ENCODE peak calls at places on chromosomes 13 and 19, in nine cellular contexts. Y, B, X, D, S, C, Q, N and H are unnamed samples.

GRCh38 chr13:95176611-95177259 is 124.5 kb downstream of the ABCC4 start:
- DNase-seq in Y (no peak), B (no peak), X (peak; percentile 75), D (peak; percentile 75), S (no peak), C (no peak), Q (no peak), N (no peak), H (no peak)

GRCh38 chr13:25178070-25178469 is 6.0 kb upstream of the AMER2 start:
- DNase-seq in Y (no peak), B (no peak), X (no peak), D (no peak), S (no peak), C (no peak), Q (no peak), N (no peak), H (no peak)

GRCh38 chr13:49210669-49211068 is 9.5 kb upstream of the MLNR start:
- DNase-seq in Y (no peak), B (no peak), X (no peak), D (no peak), S (no peak), C (no peak), Q (no peak), N (no peak), H (no peak)

GRCh38 chr13:42532561-42533335 is 41.2 kb upstream of the TNFSF11 start:
- DNase-seq in Y (no peak), B (no peak), X (peak; percentile 20), D (no peak), S (no peak), C (peak; percentile 92), Q (no peak), N (no peak), H (no peak)

GRCh38 chr19:27765912-27766725 is 1446.8 kb downstream of the UQCRFS1 start:
- DNase-seq in Y (no peak), B (no peak), X (no peak), D (no peak), S (no peak), C (no peak), Q (no peak), N (no peak), H (no peak)

GRCh38 chr19:36847968-36848367 is 2.7 kb upstream of the ZNF345 start:
- DNase-seq in Y (no peak), B (no peak), X (no peak), D (no peak), S (no peak), C (no peak), Q (no peak), N (no peak), H (no peak)

GRCh38 chr19:4064551-4065260 is 2.0 kb downstream of the ZBTB7A start:
- DNase-seq in Y (peak; percentile 50), B (peak; percentile 59), X (no peak), D (peak; percentile 35), S (peak; percentile 70), C (no peak), Q (peak; percentile 60), N (peak; percentile 56), H (no peak)

GRCh38 chr13:44050450-44051063 is 170.9 kb downstream of the LACC1 start:
- DNase-seq in Y (no peak), B (peak; percentile 30), X (peak; percentile 68), D (peak; percentile 49), S (peak; percentile 13), C (peak; percentile 28), Q (no peak), N (no peak), H (no peak)

GRCh38 chr13:114070098-114070799 is 62.2 kb downstream of the RASA3 start:
- DNase-seq in Y (no peak), B (no peak), X (no peak), D (no peak), S (no peak), C (no peak), Q (no peak), N (no peak), H (no peak)

GRCh38 chr19:49916839-49917733 is 11.9 kb upstream of the ATF5 start:
- DNase-seq in Y (peak; percentile 37), B (peak; percentile 66), X (no peak), D (no peak), S (no peak), C (no peak), Q (no peak), N (no peak), H (no peak)

GRCh38 chr13:111978536-111978935 is 88.4 kb upstream of the SOX1 start:
- DNase-seq in Y (no peak), B (no peak), X (no peak), D (no peak), S (no peak), C (no peak), Q (no peak), N (no peak), H (no peak)

GRCh38 chr13:63773476-63773875 is 2357.8 kb upstream of the PCDH20 start:
- DNase-seq in Y (no peak), B (no peak), X (no peak), D (no peak), S (no peak), C (no peak), Q (no peak), N (no peak), H (no peak)

GRCh38 chr19:10105241-10106099 is 692 bp upstream of the PPAN start:
- DNase-seq in Y (no peak), B (no peak), X (no peak), D (no peak), S (no peak), C (no peak), Q (no peak), N (no peak), H (no peak)

GRCh38 chr13:60327551-60327950 is 69.5 kb upstream of the TDRD3 start:
- DNase-seq in Y (no peak), B (no peak), X (no peak), D (peak; percentile 11), S (no peak), C (no peak), Q (no peak), N (no peak), H (no peak)

GRCh38 chr13:60328073-60328472 is 68.9 kb upstream of the TDRD3 start:
- DNase-seq in Y (no peak), B (no peak), X (no peak), D (no peak), S (no peak), C (no peak), Q (no peak), N (no peak), H (no peak)

GRCh38 chr13:60331249-60332012 is 65.6 kb upstream of the TDRD3 start:
- DNase-seq in Y (no peak), B (peak; percentile 10), X (no peak), D (no peak), S (no peak), C (no peak), Q (no peak), N (no peak), H (no peak)

GRCh38 chr13:60329221-60329983 is 67.6 kb upstream of the TDRD3 start:
- DNase-seq in Y (no peak), B (peak; percentile 87), X (peak; percentile 48), D (peak; percentile 2), S (no peak), C (peak; percentile 55), Q (no peak), N (peak; percentile 34), H (no peak)

DNA sequence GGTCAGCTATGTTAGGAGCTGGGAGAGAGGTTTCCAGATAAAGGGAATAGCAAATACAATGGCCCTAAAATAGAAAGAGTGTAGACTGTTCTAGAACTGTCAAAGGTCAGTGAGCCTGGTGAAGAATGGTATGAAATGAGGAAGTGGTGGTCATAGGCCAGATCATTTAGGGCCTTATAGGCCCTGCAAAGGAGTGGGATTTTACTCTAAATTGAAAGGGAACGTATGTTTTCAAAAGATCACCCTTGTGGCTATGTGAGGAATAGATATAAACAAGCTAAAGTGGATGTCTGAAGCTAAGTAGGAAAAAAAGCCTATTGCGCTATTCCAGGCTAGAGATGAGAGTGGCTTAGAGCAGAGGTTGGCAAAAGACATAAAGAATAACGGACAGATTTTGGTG is 70.7 kb upstream of the TDRD3 start:
- DNase-seq in Y (no peak), B (peak; percentile 55), X (no peak), D (no peak), S (no peak), C (no peak), Q (no peak), N (no peak), H (no peak)
- H3K4me3 ChIP-seq in Y (no peak overlapping the region), B (no peak overlapping the region), X (no peak overlapping the region), D (no peak overlapping the region), S (no peak overlapping the region), C (no peak overlapping the region), Q (no peak overlapping the region), N (no peak overlapping the region), H (no peak overlapping the region)

DNA sequence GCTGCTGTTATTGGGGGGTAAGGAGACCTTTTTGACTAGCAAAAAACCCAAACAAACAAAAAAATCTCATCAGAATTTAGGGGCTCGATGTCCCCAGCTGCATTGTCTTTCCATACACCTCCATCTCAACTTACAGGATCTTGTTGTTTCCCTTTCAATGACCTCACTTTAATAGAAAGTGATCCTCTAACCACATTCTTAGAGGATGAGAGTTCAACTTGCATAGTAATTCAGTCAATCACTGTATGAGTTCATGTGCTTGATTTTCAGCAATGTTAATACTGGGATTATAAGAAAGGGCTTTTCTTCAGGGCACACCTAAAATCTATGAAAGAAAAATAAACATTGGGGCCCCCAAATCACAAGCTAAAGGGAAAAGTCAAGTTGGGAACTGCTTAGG is 1512.0 kb downstream of the SLITRK1 start:
- DNase-seq in Y (no peak), B (no peak), X (no peak), D (no peak), S (no peak), C (no peak), Q (no peak), N (no peak), H (no peak)
- H3K4me3 ChIP-seq in Y (no peak overlapping the region), B (no peak overlapping the region), X (no peak overlapping the region), D (no peak overlapping the region), S (no peak overlapping the region), C (no peak overlapping the region), Q (no peak overlapping the region), N (no peak overlapping the region), H (no peak overlapping the region)

DNA sequence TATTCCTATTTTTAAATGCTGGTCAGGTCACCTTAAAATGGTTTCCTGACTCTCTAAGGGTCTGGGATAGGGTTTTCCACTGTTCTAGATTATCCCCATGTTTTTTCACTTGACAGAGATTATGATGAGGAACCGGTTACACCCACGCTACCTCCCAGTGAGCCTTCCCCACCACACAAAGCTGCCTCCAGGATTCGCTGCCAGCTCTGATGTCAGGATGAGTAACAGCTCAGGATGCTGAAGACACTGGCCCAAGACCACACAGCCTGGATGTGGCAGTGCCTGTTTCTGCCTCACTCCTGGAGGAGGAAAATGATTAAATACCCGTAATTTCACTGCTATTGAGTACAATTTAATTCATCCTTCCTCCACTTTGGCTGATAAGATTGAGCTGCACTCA is 22.9 kb downstream of the ZNF114 start:
- DNase-seq in Y (no peak), B (no peak), X (peak; percentile 87), D (no peak), S (no peak), C (no peak), Q (no peak), N (no peak), H (no peak)
- H3K4me3 ChIP-seq in Y (no peak overlapping the region), B (no peak overlapping the region), X (no peak overlapping the region), D (no peak overlapping the region), S (no peak overlapping the region), C (no peak overlapping the region), Q (no peak overlapping the region), N (no peak overlapping the region), H (no peak overlapping the region)

GRCh38 chr19:11464333-11465265 is 16.2 kb downstream of the ELAVL3 start:
- DNase-seq in Y (no peak), B (no peak), X (no peak), D (no peak), S (no peak), C (no peak), Q (no peak), N (no peak), H (no peak)
- H3K4me3 ChIP-seq in Y (no peak overlapping the region), B (no peak overlapping the region), X (no peak overlapping the region), D (no peak overlapping the region), S (no peak overlapping the region), C (no peak overlapping the region), Q (no peak overlapping the region), N (no peak overlapping the region), H (no peak overlapping the region)